ENCODE peak calls at places on chromosomes 12 and 14, in seven cellular contexts. Y, L, Z, H, X, A and Q are unnamed samples.

GRCh38 chr12:121925361-121925725 is 7.0 kb downstream of the CFAP251 start:
- DNase-seq in Y (no peak), L (no peak), Z (no peak), H (peak), X (no peak), A (no peak), Q (no peak)

GRCh38 chr12:46450279-46450748 is 77.7 kb upstream of the SLC38A2 start:
- DNase-seq in Y (no peak), L (no peak), Z (no peak), H (no peak), X (no peak), A (no peak), Q (no peak)

GRCh38 chr12:47102845-47103666 is 23.3 kb upstream of the AMIGO2 start:
- DNase-seq in Y (no peak), L (no peak), Z (no peak), H (peak), X (no peak), A (no peak), Q (no peak)

GRCh38 chr12:68375701-68376469 is 43.7 kb upstream of the MDM1 start:
- DNase-seq in Y (no peak), L (no peak), Z (no peak), H (no peak), X (no peak), A (no peak), Q (no peak)

GRCh38 chr12:78878447-78878846 is 13.9 kb downstream of the SYT1 start:
- DNase-seq in Y (no peak), L (no peak), Z (no peak), H (no peak), X (no peak), A (no peak), Q (no peak)

GRCh38 chr12:110179291-110179690 is 55.1 kb downstream of the IFT81 start:
- DNase-seq in Y (no peak), L (no peak), Z (no peak), H (peak), X (no peak), A (no peak), Q (no peak)

GRCh38 chr12:457676-458075 is 2.1 kb upstream of the B4GALNT3 start:
- DNase-seq in Y (no peak), L (peak), Z (no peak), H (no peak), X (no peak), A (no peak), Q (peak)

GRCh38 chr12:115670869-115671268 is 606.6 kb downstream of the MED13L start:
- DNase-seq in Y (no peak), L (no peak), Z (no peak), H (no peak), X (no peak), A (no peak), Q (no peak)

GRCh38 chr12:54041097-54041690 is 8.3 kb downstream of the HOXC5 start:
- DNase-seq in Y (no peak), L (no peak), Z (no peak), H (no peak), X (no peak), A (no peak), Q (no peak)

GRCh38 chr12:121167232-121167820 is 34.6 kb downstream of the P2RX7 start:
- DNase-seq in Y (no peak), L (no peak), Z (no peak), H (no peak), X (no peak), A (no peak), Q (no peak)

GRCh38 chr14:72774894-72775620 is 118.8 kb downstream of the DPF3 start:
- DNase-seq in Y (no peak), L (no peak), Z (no peak), H (no peak), X (no peak), A (no peak), Q (no peak)

GRCh38 chr12:111557271-111558106 is 41.6 kb downstream of the ATXN2 start:
- DNase-seq in Y (no peak), L (no peak), Z (no peak), H (peak), X (no peak), A (no peak), Q (no peak)

GRCh38 chr14:97331058-97331457 is 533.9 kb downstream of the VRK1 start:
- DNase-seq in Y (no peak), L (peak), Z (no peak), H (no peak), X (no peak), A (no peak), Q (no peak)

GRCh38 chr14:59356783-59357182 is 108.4 kb downstream of the GPR135 start:
- DNase-seq in Y (no peak), L (peak), Z (no peak), H (no peak), X (no peak), A (no peak), Q (no peak)

GRCh38 chr12:14216405-14217294 is 148.8 kb upstream of the ATF7IP start:
- DNase-seq in Y (no peak), L (peak), Z (no peak), H (peak), X (peak), A (no peak), Q (no peak)

GRCh38 chr14:54778618-54779017 is 124.0 kb downstream of the GCH1 start:
- DNase-seq in Y (no peak), L (no peak), Z (no peak), H (no peak), X (no peak), A (no peak), Q (no peak)

GRCh38 chr14:86999076-86999475 is 993.9 kb downstream of the GALC start:
- DNase-seq in Y (no peak), L (no peak), Z (no peak), H (no peak), X (no peak), A (no peak), Q (no peak)

GRCh38 chr12:123431951-123432886 is 4.3 kb downstream of the RILPL2 start:
- DNase-seq in Y (no peak), L (peak), Z (no peak), H (no peak), X (no peak), A (no peak), Q (no peak)

GRCh38 chr12:57135487-57135886 is 7.2 kb downstream of the LRP1 start:
- DNase-seq in Y (no peak), L (no peak), Z (no peak), H (no peak), X (no peak), A (no peak), Q (no peak)

GRCh38 chr12:95074766-95075165 is 1.3 kb upstream of the NR2C1 start:
- DNase-seq in Y (no peak), L (no peak), Z (no peak), H (no peak), X (no peak), A (no peak), Q (no peak)

GRCh38 chr14:103641181-103641580 is 12.2 kb downstream of the KLC1 start:
- DNase-seq in Y (no peak), L (no peak), Z (no peak), H (peak), X (no peak), A (no peak), Q (no peak)

GRCh38 chr12:89257355-89257754 is 94.9 kb downstream of the DUSP6 start:
- DNase-seq in Y (no peak), L (no peak), Z (no peak), H (no peak), X (no peak), A (no peak), Q (no peak)

GRCh38 chr12:26113853-26114719 is 10.8 kb downstream of the BHLHE41 start:
- DNase-seq in Y (peak), L (peak), Z (peak), H (peak), X (peak), A (peak), Q (peak)